ENCODE peak calls at places on chromosomes 1 and 21, in seven cellular contexts. B is NCI-H1092 treated with DMSO at 0.1 percent for 48 hours, D is HS-5, R is GM04504, J is HFF-Myc, T is lower lobe of right lung, W is HAP-1. E is an unnamed sample.

GRCh38 chr1:230913496-230913895 is 45.2 kb upstream of the C1orf198 start:
- DNase-seq in J (no peak), T (no peak), W (no peak), B (no peak), R (peak), D (peak), E (no peak)

GRCh38 chr1:94591791-94592565 is 50.4 kb upstream of the F3 start:
- DNase-seq in J (no peak), W (no peak), T (no peak), B (no peak), D (no peak), R (no peak), E (peak)

GRCh38 chr1:63124666-63125191 is 197.6 kb upstream of the FOXD3 start:
- DNase-seq in D (peak), B (no peak), T (no peak), J (peak), W (no peak), R (peak), E (no peak)

GRCh38 chr1:72438270-72438669 is 155.9 kb upstream of the NEGR1 start:
- DNase-seq in T (no peak), J (no peak), R (no peak), D (no peak), W (no peak), B (no peak), E (no peak)

GRCh38 chr1:46671554-46671953 is at the start of gene TEX38:
- DNase-seq in W (no peak), T (no peak), J (no peak), R (no peak), B (no peak), D (no peak), E (no peak)

GRCh38 chr21:37041706-37042271 is 31.1 kb downstream of the PIGP start:
- DNase-seq in D (no peak), W (peak), J (no peak), R (no peak), T (no peak), B (peak), E (no peak)

GRCh38 chr1:218342091-218342490 is 3.0 kb upstream of the TGFB2 start:
- DNase-seq in B (no peak), D (no peak), J (no peak), T (no peak), R (no peak), W (no peak), E (no peak)

GRCh38 chr1:237124856-237125462 is 83.0 kb downstream of the RYR2 start:
- DNase-seq in D (no peak), W (peak), J (no peak), T (no peak), R (no peak), B (no peak), E (no peak)

GRCh38 chr1:14975119-14975518 is 178.4 kb upstream of the TMEM51 start:
- DNase-seq in B (no peak), R (no peak), T (no peak), D (no peak), W (no peak), J (no peak), E (no peak)

GRCh38 chr1:6448749-6449631 is 17.0 kb downstream of the TNFRSF25 start:
- DNase-seq in D (no peak), T (no peak), J (no peak), W (peak), B (peak), R (no peak), E (no peak)

GRCh38 chr1:30684259-30684658 is 39.1 kb downstream of the MATN1 start:
- DNase-seq in W (no peak), B (no peak), R (no peak), J (no peak), T (no peak), D (no peak), E (no peak)

GRCh38 chr1:219189021-219189824 is 15.5 kb downstream of the LYPLAL1 start:
- DNase-seq in W (no peak), T (no peak), J (peak), D (peak), B (no peak), R (no peak), E (no peak)

GRCh38 chr1:212454741-212455140 is 22.0 kb downstream of the NENF start:
- DNase-seq in B (no peak), T (no peak), J (no peak), D (no peak), W (no peak), R (no peak), E (no peak)

GRCh38 chr1:117606608-117607261 is 887 bp downstream of the TENT5C start:
- DNase-seq in W (peak), T (peak), B (no peak), J (no peak), R (no peak), D (no peak), E (peak)

GRCh38 chr1:11697893-11698210 is 6.3 kb downstream of the DRAXIN start:
- DNase-seq in T (no peak), J (no peak), W (no peak), R (no peak), D (no peak), B (no peak), E (no peak)

GRCh38 chr1:30740952-30741894 is 16.4 kb downstream of the LAPTM5 start:
- DNase-seq in D (no peak), T (peak), W (no peak), B (no peak), R (no peak), J (peak), E (no peak)

GRCh38 chr1:53442297-53442696 is 16.9 kb upstream of the DMRTB1 start:
- DNase-seq in J (no peak), R (peak), T (no peak), W (no peak), B (no peak), D (peak), E (no peak)

GRCh38 chr21:36310016-36310415 is 10.0 kb upstream of the MORC3 start:
- DNase-seq in R (no peak), D (no peak), T (no peak), B (no peak), W (no peak), J (no peak), E (no peak)

GRCh38 chr1:99768525-99769382 is 2.3 kb upstream of the FRRS1 start:
- DNase-seq in J (no peak), T (no peak), W (peak), R (no peak), B (no peak), D (no peak), E (no peak)

GRCh38 chr1:229832695-229833094 is 206.6 kb downstream of the URB2 start:
- DNase-seq in W (no peak), B (no peak), D (no peak), T (no peak), J (no peak), R (no peak), E (no peak)

GRCh38 chr1:26775666-26776065 is 12.1 kb upstream of the PIGV start:
- DNase-seq in D (no peak), T (no peak), R (no peak), J (no peak), W (no peak), B (no peak), E (no peak)

GRCh38 chr1:62337785-62338631 is 18.8 kb upstream of the KANK4 start:
- DNase-seq in T (no peak), W (peak), J (no peak), B (no peak), D (no peak), R (no peak), E (peak)

GRCh38 chr1:193458628-193459027 is 272.2 kb upstream of the B3GALT2 start:
- DNase-seq in J (no peak), D (no peak), B (no peak), T (no peak), R (no peak), W (no peak), E (no peak)

GRCh38 chr1:180397190-180397589 is 105.2 kb downstream of the ACBD6 start:
- DNase-seq in R (no peak), B (no peak), W (no peak), D (no peak), J (no peak), T (no peak), E (no peak)

GRCh38 chr1:176142973-176143372 is 64.1 kb downstream of the COP1 start:
- DNase-seq in J (no peak), R (no peak), B (no peak), W (no peak), T (no peak), D (no peak), E (no peak)

GRCh38 chr1:11952455-11953109 is 18.1 kb downstream of the PLOD1 start:
- DNase-seq in D (no peak), T (no peak), J (no peak), R (no peak), B (no peak), W (no peak), E (no peak)

GRCh38 chr21:43703068-43703880 is 15.7 kb upstream of the PDXK start:
- DNase-seq in J (peak), B (no peak), W (peak), D (no peak), T (peak), R (peak), E (no peak)

GRCh38 chr1:206693592-206693991 is 8.9 kb downstream of the MAPKAPK2 start:
- DNase-seq in W (no peak), R (no peak), D (no peak), T (no peak), B (no peak), J (no peak), E (no peak)

GRCh38 chr1:93677729-93678128 is 3.9 kb downstream of the BCAR3 start:
- DNase-seq in R (no peak), J (no peak), W (no peak), T (no peak), B (no peak), D (no peak), E (no peak)

GRCh38 chr1:224052767-224053166 is 61.1 kb upstream of the FBXO28 start:
- DNase-seq in T (no peak), B (no peak), D (no peak), W (no peak), J (no peak), R (no peak), E (no peak)

GRCh38 chr21:42764443-42764760 is 111.0 kb downstream of the PDE9A start:
- DNase-seq in D (no peak), B (no peak), J (no peak), W (no peak), T (peak), R (no peak), E (no peak)

GRCh38 chr1:24161270-24161669 is 18.3 kb upstream of the IL22RA1 start:
- DNase-seq in W (no peak), R (no peak), D (no peak), T (no peak), B (no peak), J (no peak), E (no peak)

GRCh38 chr21:32141009-32141357 is 137.9 kb downstream of the MIS18A start:
- DNase-seq in J (peak), D (no peak), T (no peak), R (no peak), W (no peak), B (no peak), E (no peak)

GRCh38 chr1:231357831-231358354 is 19.8 kb downstream of the SPRTN start:
- DNase-seq in B (peak), W (peak), D (peak), J (no peak), R (peak), T (no peak), E (peak)

GRCh38 chr1:116710326-116711060 is 43.0 kb upstream of the IGSF3 start:
- DNase-seq in W (no peak), D (no peak), B (peak), R (no peak), J (no peak), T (no peak), E (no peak)

GRCh38 chr1:164356511-164356910 is 202.5 kb upstream of the PBX1 start:
- DNase-seq in D (no peak), R (no peak), J (no peak), T (no peak), B (no peak), W (no peak), E (no peak)